ENCODE peak calls at places on chromosome 13, in ten cellular contexts. R is T-helper 2 cell; L is M059J; Y is amygdala; E is BJ; P is progenitor cell of endocrine pancreas; J is stimulated activated CD4-positive, alpha-beta T cell treated with anti-CD3 and anti-CD28 coated beads, Interleukin-4, amount 100 ng/mL, for 4 hours; I is HTR-8/SVneo; S is mesothelial cell of epicardium; U is T-cell. B is an unnamed sample.

GRCh38 chr13:42001580-42001979 is 40.7 kb upstream of the VWA8 start:
- DNase-seq in L (peak), U (no peak), Y (no peak), R (no peak), S (peak), J (no peak), I (peak), E (peak), P (no peak), B (no peak)

GRCh38 chr13:51815848-51816247 is 11.9 kb upstream of the DHRS12 start:
- DNase-seq in J (no peak), I (no peak), Y (no peak), E (no peak), U (no peak), L (no peak), S (no peak), P (no peak), R (no peak), B (no peak)

GRCh38 chr13:40983725-40984669 is 35.1 kb downstream of the ELF1 start:
- DNase-seq in P (no peak), S (no peak), U (no peak), R (no peak), J (no peak), E (no peak), L (no peak), Y (no peak), I (no peak), B (no peak)

GRCh38 chr13:95253033-95253432 is 48.2 kb downstream of the ABCC4 start:
- DNase-seq in S (no peak), Y (no peak), P (no peak), E (no peak), U (no peak), J (no peak), L (no peak), I (no peak), R (no peak), B (no peak)

GRCh38 chr13:33016414-33017409 is at the start of gene KL:
- DNase-seq in S (peak), L (no peak), R (no peak), J (peak), U (no peak), I (no peak), E (no peak), Y (no peak), P (peak), B (no peak)

GRCh38 chr13:50521191-50521590 is 322.3 kb downstream of the DLEU7 start:
- DNase-seq in P (no peak), Y (no peak), L (no peak), U (no peak), J (no peak), R (no peak), S (no peak), I (no peak), E (no peak), B (no peak)

GRCh38 chr13:110015253-110015652 is 228.9 kb upstream of the IRS2 start:
- DNase-seq in U (no peak), P (no peak), I (no peak), R (no peak), S (no peak), L (peak), E (no peak), Y (no peak), J (no peak), B (no peak)

GRCh38 chr13:43908156-43909126 is 28.7 kb downstream of the LACC1 start:
- DNase-seq in S (no peak), R (no peak), P (no peak), L (peak), U (no peak), E (no peak), I (peak), J (no peak), Y (no peak), B (peak)

GRCh38 chr13:101149735-101150380 is 266.4 kb downstream of the NALCN start:
- DNase-seq in L (peak), R (no peak), S (no peak), Y (no peak), E (no peak), U (no peak), P (no peak), J (no peak), I (peak), B (peak)

GRCh38 chr13:32019612-32020233 is 11.9 kb upstream of the FRY start:
- DNase-seq in J (no peak), E (no peak), S (peak), P (peak), U (no peak), L (peak), I (peak), R (no peak), Y (no peak), B (peak)

GRCh38 chr13:97849305-97849704 is 104.2 kb upstream of the IPO5 start:
- DNase-seq in I (peak), Y (no peak), S (no peak), R (no peak), L (peak), P (no peak), J (no peak), U (no peak), E (no peak), B (no peak)